ENCODE peak calls at places on chromosomes 11 and 22, in five cellular contexts. One of them, this sample, is unnamed. For H3K4me1, the result is how much of the 10 kb centered on the place peaks cover.

GRCh38 chr11:5689551-5689983 is at the start of gene TRIM22:
- DNase-seq in stomach: peak
- DNase-seq in left lung: no peak
- DNase-seq in A673: peak
- DNase-seq in thoracic aorta: no peak
- DNase-seq in this sample: peak

GRCh38 chr11:72688486-72688885 is 14.3 kb upstream of the PDE2A start:
- DNase-seq in stomach: no peak
- DNase-seq in A673: no peak
- DNase-seq in left lung: no peak
- DNase-seq in thoracic aorta: no peak
- DNase-seq in this sample: no peak

GRCh38 chr22:39178206-39179111 is 26.0 kb upstream of the CBX7 start:
- DNase-seq in thoracic aorta: no peak
- DNase-seq in A673: peak
- DNase-seq in left lung: no peak
- DNase-seq in stomach: no peak
- DNase-seq in this sample: no peak

GRCh38 chr11:60870276-60870675 is 2.9 kb downstream of the ZP1 start:
- DNase-seq in left lung: no peak
- DNase-seq in A673: no peak
- DNase-seq in stomach: no peak
- DNase-seq in thoracic aorta: no peak
- DNase-seq in this sample: no peak

GRCh38 chr22:27879923-27880322 is 39.1 kb downstream of the PITPNB start:
- DNase-seq in thoracic aorta: no peak
- DNase-seq in A673: peak
- DNase-seq in left lung: no peak
- DNase-seq in stomach: no peak
- DNase-seq in this sample: no peak

GRCh38 chr11:34208266-34209135 is 103.1 kb downstream of the NAT10 start:
- DNase-seq in thoracic aorta: no peak
- DNase-seq in stomach: no peak
- DNase-seq in A673: no peak
- DNase-seq in left lung: no peak
- DNase-seq in this sample: no peak

GRCh38 chr22:36921309-36922096 is 8.1 kb downstream of the CSF2RB start:
- DNase-seq in A673: no peak
- DNase-seq in stomach: peak
- DNase-seq in thoracic aorta: no peak
- DNase-seq in left lung: no peak
- DNase-seq in this sample: no peak

GRCh38 chr22:47033648-47034000 is 271.2 kb downstream of the TBC1D22A start:
- DNase-seq in thoracic aorta: no peak
- DNase-seq in left lung: no peak
- DNase-seq in A673: no peak
- DNase-seq in stomach: no peak
- DNase-seq in this sample: no peak

GRCh38 chr11:64742940-64743590 is 877 bp downstream of the RASGRP2 start:
- DNase-seq in left lung: peak
- DNase-seq in A673: no peak
- DNase-seq in thoracic aorta: no peak
- DNase-seq in stomach: peak
- DNase-seq in this sample: peak

GRCh38 chr11:1586699-1587098 is 1.6 kb upstream of the KRTAP5-1 start:
- DNase-seq in thoracic aorta: no peak
- DNase-seq in A673: no peak
- DNase-seq in left lung: no peak
- DNase-seq in stomach: no peak
- DNase-seq in this sample: no peak

GRCh38 chr11:71358122-71358728 is 90.0 kb downstream of the DHCR7 start:
- DNase-seq in stomach: no peak
- DNase-seq in A673: no peak
- DNase-seq in thoracic aorta: no peak
- DNase-seq in left lung: no peak
- DNase-seq in this sample: no peak

GRCh38 chr11:72722050-72722748 is 30.0 kb downstream of the ARAP1 start:
- DNase-seq in left lung: peak
- DNase-seq in thoracic aorta: peak
- DNase-seq in A673: peak
- DNase-seq in stomach: peak
- DNase-seq in this sample: peak

GRCh38 chr11:121451982-121452608 is at the start of gene SORL1:
- DNase-seq in A673: peak
- DNase-seq in left lung: peak
- DNase-seq in stomach: peak
- DNase-seq in thoracic aorta: no peak
- DNase-seq in this sample: peak

GRCh38 chr22:42648368-42649260 is 578 bp downstream of the CYB5R3 start:
- DNase-seq in thoracic aorta: no peak
- DNase-seq in A673: no peak
- DNase-seq in left lung: peak
- DNase-seq in stomach: peak
- DNase-seq in this sample: peak

GRCh38 chr11:44817207-44817944 is 90.6 kb downstream of the TSPAN18 start:
- DNase-seq in thoracic aorta: no peak
- DNase-seq in stomach: no peak
- DNase-seq in A673: no peak
- DNase-seq in left lung: peak
- DNase-seq in this sample: no peak

GRCh38 chr11:876550-876949 is 33.9 kb downstream of the TSPAN4 start:
- DNase-seq in left lung: no peak
- DNase-seq in stomach: no peak
- DNase-seq in thoracic aorta: no peak
- DNase-seq in A673: no peak
- DNase-seq in this sample: no peak

GRCh38 chr11:68012843-68013610 is 2.9 kb downstream of the ALDH3B1 start:
- DNase-seq in left lung: peak
- DNase-seq in thoracic aorta: no peak
- DNase-seq in stomach: no peak
- DNase-seq in A673: no peak
- DNase-seq in this sample: no peak

GRCh38 chr11:68010058-68011041 is at the start of gene ALDH3B1:
- DNase-seq in thoracic aorta: peak
- DNase-seq in stomach: peak
- DNase-seq in A673: no peak
- DNase-seq in left lung: peak
- DNase-seq in this sample: no peak

GRCh38 chr11:68012044-68012842 is 2.1 kb downstream of the ALDH3B1 start:
- DNase-seq in left lung: peak
- DNase-seq in A673: no peak
- DNase-seq in thoracic aorta: no peak
- DNase-seq in stomach: no peak
- DNase-seq in this sample: no peak

GRCh38 chr11:68009391-68010000 is 631 bp upstream of the ALDH3B1 start:
- DNase-seq in thoracic aorta: no peak
- DNase-seq in A673: no peak
- DNase-seq in stomach: no peak
- DNase-seq in left lung: peak
- DNase-seq in this sample: no peak

DNA sequence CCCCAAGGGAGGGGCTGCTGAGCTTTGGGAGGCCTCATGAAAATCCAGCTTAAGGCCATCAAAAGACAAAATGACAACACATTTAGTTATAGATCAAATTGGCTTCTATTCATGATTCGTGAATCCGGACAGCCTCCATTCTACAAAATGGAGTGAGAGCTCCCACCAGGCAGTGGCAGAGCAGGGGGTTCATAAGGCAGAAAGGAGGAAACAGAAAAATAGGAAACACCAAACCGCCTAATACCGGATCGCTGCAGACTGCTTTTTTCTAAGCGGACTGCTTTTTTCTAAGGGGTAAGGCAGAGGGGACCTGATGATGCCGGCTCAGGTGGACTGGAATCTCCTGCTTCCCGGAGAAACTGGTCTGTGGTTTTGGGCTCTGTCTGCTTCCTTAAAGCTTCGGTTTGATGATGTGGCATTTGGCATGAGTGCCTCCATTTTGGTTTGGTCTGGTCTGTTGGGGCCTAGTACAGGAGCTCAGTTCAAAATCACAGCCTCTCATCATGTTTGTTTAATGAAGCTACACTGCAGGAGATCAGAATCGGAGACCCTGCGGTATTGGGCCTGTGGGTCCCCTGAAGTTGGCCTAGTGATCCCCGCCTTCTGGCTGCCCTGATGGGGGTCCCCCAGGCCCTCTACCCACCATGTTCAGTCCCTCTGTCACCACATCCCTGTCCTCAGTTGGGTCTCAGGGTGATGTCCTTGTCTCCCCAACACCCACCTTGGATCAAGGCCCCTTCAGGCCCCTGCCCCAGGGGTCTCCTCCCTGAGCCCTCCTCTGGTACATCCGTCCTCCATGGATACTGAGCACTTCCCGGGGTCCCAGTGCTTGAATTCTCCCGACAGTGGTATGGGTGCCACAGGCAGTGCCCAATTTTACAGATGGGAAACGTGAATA is 1.2 kb downstream of the ALDH3B1 start:
- DNase-seq in A673: no peak
- DNase-seq in thoracic aorta: no peak
- DNase-seq in stomach: no peak
- DNase-seq in left lung: no peak
- DNase-seq in this sample: no peak
- H3K4me3 ChIP-seq in A673: no peak
- H3K4me3 ChIP-seq in thoracic aorta: peak
- H3K4me3 ChIP-seq in stomach: peak
- H3K4me3 ChIP-seq in left lung: peak
- H3K4me3 ChIP-seq in this sample: no peak

DNA sequence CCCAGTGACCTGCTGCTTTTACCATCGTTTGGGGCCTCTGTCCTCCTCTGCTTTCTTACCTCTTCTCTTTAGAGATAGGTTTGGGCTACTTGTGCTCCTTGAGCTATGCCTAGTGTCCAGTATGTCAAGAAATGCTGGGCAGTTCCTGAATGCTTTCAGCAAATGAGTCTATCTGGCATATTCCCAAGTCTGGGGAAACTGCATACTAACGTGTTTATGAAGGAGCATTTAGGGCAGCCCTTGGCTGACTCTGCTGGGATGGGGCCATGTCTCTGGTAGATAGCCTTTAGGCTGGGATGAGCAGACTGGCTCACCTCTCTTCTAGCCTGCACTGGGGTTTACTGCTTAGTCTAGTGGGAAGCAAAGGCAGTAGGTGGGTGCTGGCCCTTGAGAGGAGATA is 43.7 kb upstream of the SUSD2 start:
- DNase-seq in left lung: no peak
- DNase-seq in thoracic aorta: no peak
- DNase-seq in stomach: no peak
- DNase-seq in A673: no peak
- DNase-seq in this sample: no peak
- H3K27ac ChIP-seq in left lung: no peak
- H3K27ac ChIP-seq in thoracic aorta: peak
- H3K27ac ChIP-seq in stomach: peak
- H3K27ac ChIP-seq in A673: no peak
- H3K27ac ChIP-seq in this sample: no peak

GRCh38 chr11:68337399-68337835 is 25.0 kb downstream of the LRP5 start:
- DNase-seq in thoracic aorta: no peak
- DNase-seq in stomach: no peak
- DNase-seq in left lung: no peak
- DNase-seq in A673: no peak
- DNase-seq in this sample: no peak

GRCh38 chr11:68333176-68333575 is 20.8 kb downstream of the LRP5 start:
- DNase-seq in left lung: no peak
- DNase-seq in A673: no peak
- DNase-seq in stomach: no peak
- DNase-seq in thoracic aorta: no peak
- DNase-seq in this sample: no peak

GRCh38 chr11:68332186-68332585 is 19.8 kb downstream of the LRP5 start:
- DNase-seq in stomach: no peak
- DNase-seq in left lung: no peak
- DNase-seq in A673: no peak
- DNase-seq in thoracic aorta: no peak
- DNase-seq in this sample: no peak

GRCh38 chr11:68335693-68336092 is 23.3 kb downstream of the LRP5 start:
- DNase-seq in left lung: no peak
- DNase-seq in stomach: no peak
- DNase-seq in thoracic aorta: no peak
- DNase-seq in A673: no peak
- DNase-seq in this sample: no peak

DNA sequence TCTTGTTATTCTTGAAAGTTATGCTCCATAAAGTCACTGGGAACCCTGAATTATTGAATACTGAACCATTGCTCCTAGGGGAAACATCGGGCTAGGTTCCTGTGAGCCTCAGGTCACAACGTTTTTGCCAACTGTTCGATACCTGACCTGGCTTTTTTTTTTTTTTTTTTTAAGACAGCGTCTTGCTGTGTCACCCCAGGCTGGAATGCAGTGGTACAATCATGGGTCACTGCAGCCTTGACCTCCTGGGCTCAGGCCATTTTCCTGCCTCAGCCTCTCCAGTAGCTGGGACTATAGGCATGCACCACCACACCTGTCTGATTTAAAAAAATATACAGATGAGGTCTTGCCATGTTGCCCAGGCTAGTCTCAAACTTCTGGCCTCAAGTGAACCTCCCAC is 22.5 kb downstream of the LRP5 start:
- DNase-seq in thoracic aorta: no peak
- DNase-seq in stomach: no peak
- DNase-seq in left lung: no peak
- DNase-seq in A673: no peak
- DNase-seq in this sample: no peak
- H3K4me1 ChIP-seq in thoracic aorta: under half
- H3K4me1 ChIP-seq in stomach: under half
- H3K4me1 ChIP-seq in left lung: half or more
- H3K4me1 ChIP-seq in A673: under half
- H3K4me1 ChIP-seq in this sample: under half

DNA sequence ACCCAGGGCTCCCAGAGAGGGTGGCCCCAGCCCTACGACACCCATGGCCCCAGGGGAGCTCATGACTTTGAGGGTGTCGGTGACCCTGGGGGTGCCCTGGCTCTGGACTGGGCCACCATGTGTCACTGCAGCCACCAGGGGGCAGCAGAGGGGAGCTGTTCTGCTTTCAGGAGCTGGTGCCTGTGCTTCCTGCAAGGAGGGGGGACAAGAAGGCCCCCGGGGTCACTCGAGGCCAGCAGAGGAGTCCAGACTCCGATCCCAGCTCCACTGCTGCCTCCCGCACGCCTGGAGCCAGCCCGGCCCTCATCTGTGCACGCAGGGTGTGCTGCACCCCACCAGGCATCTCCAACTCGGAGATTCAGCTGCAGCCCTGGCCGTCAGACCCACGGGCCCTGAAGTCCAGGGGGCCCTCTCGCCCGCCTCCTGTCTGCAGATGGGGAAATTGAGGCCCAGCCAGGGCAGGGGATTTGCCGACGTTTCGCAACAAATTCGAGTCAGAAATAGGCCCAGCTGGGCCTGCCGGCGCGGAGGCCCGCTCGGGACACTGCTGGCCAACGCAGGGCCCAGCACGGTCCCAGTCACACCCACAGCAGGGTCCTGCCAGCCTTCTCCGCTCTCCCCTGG is 29.5 kb upstream of the WNT7B start:
- DNase-seq in thoracic aorta: peak
- DNase-seq in left lung: peak
- DNase-seq in A673: peak
- DNase-seq in stomach: peak
- DNase-seq in this sample: peak
- H3K4me3 ChIP-seq in thoracic aorta: peak
- H3K4me3 ChIP-seq in left lung: no peak
- H3K4me3 ChIP-seq in A673: no peak
- H3K4me3 ChIP-seq in stomach: peak
- H3K4me3 ChIP-seq in this sample: no peak

This sample was measured in CD8-positive, alpha-beta memory T cell.